ENCODE peak calls at places on chromosome 2, in four cellular contexts. W is CD8-positive, alpha-beta memory T cell; T is endodermal cell; U is adrenal gland. V is an unnamed sample.

GRCh38 chr2:83113953-83114352 is 1345.1 kb downstream of the SUCLG1 start:
- DNase-seq in W (no peak), T (no peak), U (no peak), V (no peak)

GRCh38 chr2:16640867-16641266 is 24.8 kb downstream of the CYRIA start:
- DNase-seq in W (no peak), T (no peak), U (peak; percentile 68), V (no peak)

GRCh38 chr2:3762771-3763447 is 59.5 kb downstream of the DCDC2C start:
- DNase-seq in W (no peak), T (peak; percentile 23), U (no peak), V (no peak)

GRCh38 chr2:163133602-163134001 is 295.0 kb upstream of the KCNH7 start:
- DNase-seq in W (no peak), T (no peak), U (no peak), V (peak; percentile 14)

GRCh38 chr2:184597571-184597980 is 753 bp upstream of the ZNF804A start:
- DNase-seq in W (no peak), T (peak; percentile 75), U (no peak), V (peak; percentile 13)

GRCh38 chr2:199433204-199433832 is 24.4 kb downstream of the SATB2 start:
- DNase-seq in W (no peak), T (peak; percentile 61), U (no peak), V (no peak)

GRCh38 chr2:148531175-148532048 is 113.1 kb upstream of the EPC2 start:
- DNase-seq in W (no peak), T (peak; percentile 41), U (no peak), V (no peak)

GRCh38 chr2:75241696-75242095 is 42.4 kb upstream of the TACR1 start:
- DNase-seq in W (no peak), T (no peak), U (no peak), V (no peak)

GRCh38 chr2:69625078-69625788 is 18.3 kb downstream of the AAK1 start:
- DNase-seq in W (no peak), T (no peak), U (no peak), V (no peak)

GRCh38 chr2:229270551-229271410 is at the start of gene PID1:
- DNase-seq in W (no peak), T (peak; percentile 76), U (no peak), V (peak; percentile 50)

GRCh38 chr2:58571181-58571852 is 330.2 kb upstream of the FANCL start:
- DNase-seq in W (no peak), T (peak; percentile 84), U (no peak), V (no peak)

GRCh38 chr2:227805578-227805977 is 8.1 kb upstream of the CCL20 start:
- DNase-seq in W (peak; percentile 51), T (no peak), U (no peak), V (no peak)

GRCh38 chr2:10862330-10862729 is 49.4 kb upstream of the KCNF1 start:
- DNase-seq in W (no peak), T (no peak), U (no peak), V (no peak)
- H3K27me3 ChIP-seq in W (no peaks in the 10 kb centered on the region), T (no peaks in the 10 kb centered on the region), U (no peaks in the 10 kb centered on the region), V (no peaks in the 10 kb centered on the region)

GRCh38 chr2:208407667-208408066 is 1.1 kb downstream of the PTH2R start:
- DNase-seq in W (no peak), T (peak; percentile 69), U (no peak), V (no peak)

GRCh38 chr2:208406474-208407451 is at the start of gene PTH2R:
- DNase-seq in W (no peak), T (peak; percentile 87), U (no peak), V (peak; percentile 39)
- H3K27me3 ChIP-seq in W (peaks cover 11% of the 10 kb centered on the region), T (peaks cover 49% of the 10 kb centered on the region), U (peaks cover 42% of the 10 kb centered on the region), V (peaks cover 2% of the 10 kb centered on the region)

GRCh38 chr2:104847821-104848160 is 6.1 kb upstream of the POU3F3 start:
- DNase-seq in W (no peak), T (no peak), U (no peak), V (no peak)
- H3K27me3 ChIP-seq in W (peaks cover 42% of the 10 kb centered on the region), T (peaks cover 100% of the 10 kb centered on the region), U (peaks cover 92% of the 10 kb centered on the region), V (peaks cover 5% of the 10 kb centered on the region)

GRCh38 chr2:203592470-203592869 is 57.4 kb upstream of the RAPH1 start:
- DNase-seq in W (no peak), T (no peak), U (no peak), V (no peak)
- H3K27me3 ChIP-seq in W (no peaks in the 10 kb centered on the region), T (no peaks in the 10 kb centered on the region), U (no peaks in the 10 kb centered on the region), V (no peaks in the 10 kb centered on the region)

GRCh38 chr2:233332125-233332524 is 22.2 kb upstream of the DGKD start:
- DNase-seq in W (no peak), T (no peak), U (no peak), V (no peak)
- H3K27me3 ChIP-seq in W (no peaks in the 10 kb centered on the region), T (peaks cover 22% of the 10 kb centered on the region), U (no peaks in the 10 kb centered on the region), V (no peaks in the 10 kb centered on the region)

GRCh38 chr2:136441979-136442378 is 323.4 kb upstream of the THSD7B start:
- DNase-seq in W (no peak), T (no peak), U (no peak), V (no peak)
- H3K27me3 ChIP-seq in W (no peaks in the 10 kb centered on the region), T (no peaks in the 10 kb centered on the region), U (no peaks in the 10 kb centered on the region), V (no peaks in the 10 kb centered on the region)

DNA sequence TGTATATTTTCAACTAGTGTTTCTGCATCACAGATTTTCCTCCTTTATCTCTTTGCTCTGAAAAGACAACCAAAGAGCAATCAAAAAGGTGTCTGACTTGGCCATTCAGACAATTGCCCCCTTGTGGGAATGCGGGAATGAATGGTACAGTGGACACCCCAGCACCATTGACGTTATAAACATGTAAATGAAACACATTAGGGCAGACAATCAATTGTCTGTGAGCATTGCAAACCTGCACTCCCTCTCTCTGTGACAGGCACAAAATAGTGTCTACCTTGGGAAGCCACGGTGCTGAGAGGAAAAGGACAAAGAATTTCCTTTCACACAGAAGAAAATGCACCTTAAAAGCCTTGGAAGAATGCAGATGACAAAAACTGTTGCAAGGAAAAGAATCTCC is 8.0 kb downstream of the ZEB2 start:
- DNase-seq in W (no peak), T (no peak), U (no peak), V (no peak)
- H3K27me3 ChIP-seq in W (peaks cover 6% of the 10 kb centered on the region), T (peaks cover 97% of the 10 kb centered on the region), U (no peaks in the 10 kb centered on the region), V (no peaks in the 10 kb centered on the region)

DNA sequence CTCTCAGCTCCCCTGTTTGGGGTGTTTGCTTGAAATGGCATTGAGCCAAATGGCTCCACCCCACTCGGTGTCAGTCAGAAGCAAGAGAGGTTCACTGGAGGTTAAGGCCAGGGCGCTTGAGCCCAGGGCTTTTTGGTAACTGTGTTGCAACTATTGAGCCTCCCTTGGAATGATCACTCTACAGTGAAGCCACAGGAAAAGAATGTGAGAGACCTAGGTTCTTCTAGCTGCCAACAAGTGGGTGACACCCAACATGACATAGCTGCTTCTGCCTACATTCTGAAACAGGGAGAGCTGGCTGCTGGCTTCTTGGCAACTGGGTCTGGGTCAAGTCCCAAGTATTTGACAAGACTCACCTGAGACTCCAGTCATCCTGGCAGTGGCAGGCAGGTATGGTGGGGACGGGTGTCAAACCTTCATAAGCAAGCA is 7.1 kb upstream of the GRHL1 start:
- DNase-seq in W (no peak), T (no peak), U (no peak), V (no peak)
- H3K27me3 ChIP-seq in W (no peaks in the 10 kb centered on the region), T (peaks cover 8% of the 10 kb centered on the region), U (no peaks in the 10 kb centered on the region), V (no peaks in the 10 kb centered on the region)

GRCh38 chr2:236174608-236175001 is 6.4 kb upstream of the GBX2 start:
- DNase-seq in W (no peak), T (peak; percentile 75), U (no peak), V (no peak)
- H3K27me3 ChIP-seq in W (peaks cover 36% of the 10 kb centered on the region), T (peaks cover 97% of the 10 kb centered on the region), U (peaks cover 82% of the 10 kb centered on the region), V (no peaks in the 10 kb centered on the region)

V was measured in right cardiac atrium.